ENCODE peak calls at places on chromosomes 5 and 9, in eight cellular contexts. W is stimulated activated CD8-positive, alpha-beta memory T cell treated with anti-CD3 and anti-CD28 coated beads, Interleukin-7, amount 100 ng/mL, for 24 hours; M is activated effector memory CD4-positive, alpha-beta T cell treated with anti-CD3 and anti-CD28 coated beads, Interleukin-2, amount 50 U/mL, for 16 hours; Y is fibroblast of mammary gland; Q is cerebellar cortex; P is hippocampal formation; G is SHP77; D is mesothelial cell of epicardium. F is an unnamed sample.

GRCh38 chr9:86557063-86557766 is 203.0 kb upstream of the TUT7 start:
- DNase-seq in W (no peak), M (no peak), Y (peak; percentile 96), Q (no peak), P (no peak), G (no peak), D (no peak), F (no peak)

GRCh38 chr5:141753971-141754713 is 72.1 kb upstream of the ARAP3 start:
- DNase-seq in W (no peak), M (no peak), Y (peak; percentile 35), Q (no peak), P (no peak), G (no peak), D (no peak), F (peak; percentile 84)

GRCh38 chr5:133454442-133454841 is 157.9 kb downstream of the FSTL4 start:
- DNase-seq in W (no peak), M (no peak), Y (no peak), Q (no peak), P (no peak), G (no peak), D (no peak), F (no peak)

GRCh38 chr9:129322022-129322621 is 144.1 kb upstream of the IER5L start:
- DNase-seq in W (no peak), M (peak; percentile 56), Y (no peak), Q (no peak), P (no peak), G (no peak), D (no peak), F (no peak)

GRCh38 chr5:17180957-17181723 is 36.3 kb upstream of the BASP1 start:
- DNase-seq in W (no peak), M (no peak), Y (peak; percentile 99), Q (no peak), P (no peak), G (no peak), D (no peak), F (peak; percentile 94)

GRCh38 chr9:23769307-23769935 is 56.6 kb downstream of the ELAVL2 start:
- DNase-seq in W (no peak), M (no peak), Y (peak; percentile 9), Q (no peak), P (no peak), G (no peak), D (no peak), F (peak; percentile 62)

GRCh38 chr5:156594406-156594805 is 255.7 kb upstream of the PPP1R2B start:
- DNase-seq in W (no peak), M (no peak), Y (no peak), Q (no peak), P (no peak), G (no peak), D (no peak), F (no peak)

GRCh38 chr5:156051972-156052371 is 275.0 kb upstream of the SGCD start:
- DNase-seq in W (no peak), M (no peak), Y (no peak), Q (no peak), P (no peak), G (no peak), D (no peak), F (peak; percentile 64)

GRCh38 chr5:124349931-124350330 is 396.5 kb downstream of the ZNF608 start:
- DNase-seq in W (no peak), M (no peak), Y (no peak), Q (no peak), P (no peak), G (no peak), D (no peak), F (no peak)